ENCODE peak calls at places on chromosomes 13 and 19, in seven cellular contexts. W is tibial artery, T is gastrocnemius medialis, C is upper lobe of right lung, K is heart right ventricle, U is neural progenitor cell, G is MG63. Z is an unnamed sample.

GRCh38 chr19:19409235-19410030 is 4.0 kb downstream of the GATAD2A start:
- DNase-seq in G (no peak), T (no peak), C (no peak), K (no peak), U (peak; percentile 19), W (no peak), Z (no peak)

GRCh38 chr13:113651511-113652403 is 6.2 kb downstream of the ATP4B start:
- DNase-seq in W (peak; percentile 12), K (no peak), T (no peak), G (no peak), C (peak; percentile 63), U (no peak), Z (peak; percentile 47)

GRCh38 chr13:33761744-33762143 is 56.2 kb upstream of the RFC3 start:
- DNase-seq in C (no peak), U (peak; percentile 26), T (no peak), K (no peak), G (no peak), W (no peak), Z (no peak)

GRCh38 chr19:10517361-10517759 is at the start of gene S1PR5:
- DNase-seq in U (peak; percentile 54), K (peak; percentile 21), T (no peak), W (no peak), C (peak; percentile 71), G (peak; percentile 28), Z (no peak)

GRCh38 chr19:8329993-8330392 is 8.7 kb downstream of the RPS28 start:
- DNase-seq in C (no peak), W (no peak), T (no peak), K (no peak), G (no peak), U (no peak), Z (peak; percentile 8)

GRCh38 chr19:31503211-31503610 is 154.0 kb upstream of the TSHZ3 start:
- DNase-seq in T (no peak), K (no peak), W (no peak), G (no peak), U (no peak), C (no peak), Z (no peak)

GRCh38 chr13:24165746-24166145 is 5.2 kb downstream of the SPATA13 start:
- DNase-seq in C (no peak), W (no peak), U (no peak), G (no peak), K (no peak), T (no peak), Z (no peak)

GRCh38 chr13:57704031-57704430 is 72.5 kb downstream of the PCDH17 start:
- DNase-seq in K (no peak), U (no peak), G (no peak), W (no peak), T (no peak), C (no peak), Z (no peak)

GRCh38 chr13:101025519-101025918 is 350.9 kb upstream of the TMTC4 start:
- DNase-seq in K (no peak), G (no peak), U (peak; percentile 44), T (no peak), W (no peak), C (no peak), Z (no peak)

GRCh38 chr19:4877753-4878490 is 10.5 kb upstream of the PLIN3 start:
- DNase-seq in C (no peak), G (no peak), K (peak; percentile 57), W (peak; percentile 42), U (peak; percentile 66), T (peak; percentile 80), Z (peak; percentile 94)

GRCh38 chr13:76153239-76153638 is 517.1 kb downstream of the LMO7 start:
- DNase-seq in C (no peak), W (no peak), U (no peak), K (no peak), T (no peak), G (no peak), Z (no peak)

GRCh38 chr19:49407079-49407478 is 16.2 kb downstream of the PTH2 start:
- DNase-seq in G (no peak), T (no peak), K (no peak), U (no peak), C (no peak), W (no peak), Z (no peak)

GRCh38 chr19:30686252-30686762 is 314.1 kb downstream of the ZNF536 start:
- DNase-seq in K (no peak), U (no peak), T (no peak), C (no peak), G (no peak), W (no peak), Z (no peak)

GRCh38 chr19:7415163-7415856 is 66.6 kb downstream of the ARHGEF18 start:
- DNase-seq in W (no peak), C (peak; percentile 83), G (peak; percentile 25), T (no peak), U (no peak), K (no peak), Z (no peak)

GRCh38 chr19:28170066-28170465 is 1042.9 kb downstream of the UQCRFS1 start:
- DNase-seq in W (no peak), U (peak; percentile 10), K (no peak), T (no peak), G (no peak), C (no peak), Z (no peak)

GRCh38 chr13:114140131-114140908 is 7.9 kb upstream of the RASA3 start:
- DNase-seq in W (no peak), K (no peak), C (no peak), G (no peak), U (no peak), T (no peak), Z (no peak)

GRCh38 chr13:51832471-51833152 is 12.4 kb downstream of the TMEM272 start:
- DNase-seq in U (peak; percentile 48), G (peak; percentile 30), K (no peak), W (peak; percentile 49), T (peak; percentile 26), C (no peak), Z (no peak)

GRCh38 chr19:13087795-13088537 is 14.7 kb downstream of the LYL1 start:
- DNase-seq in T (no peak), W (no peak), U (no peak), K (no peak), C (no peak), G (no peak), Z (no peak)

GRCh38 chr19:16078759-16079707 is 2.7 kb downstream of the TPM4 start:
- DNase-seq in G (peak; percentile 97), K (no peak), U (peak; percentile 36), C (peak; percentile 60), T (peak; percentile 36), W (peak; percentile 87), Z (peak; percentile 66)

GRCh38 chr13:28316129-28316528 is 177.8 kb downstream of the PAN3 start:
- DNase-seq in W (no peak), K (no peak), T (no peak), G (no peak), U (peak; percentile 36), C (no peak), Z (no peak)

GRCh38 chr13:51495300-51495699 is 42.5 kb upstream of the INTS6 start:
- DNase-seq in T (no peak), K (no peak), G (no peak), U (no peak), W (no peak), C (no peak), Z (no peak)

GRCh38 chr19:17431417-17431816 is 11.6 kb downstream of the MVB12A start:
- DNase-seq in U (no peak), K (no peak), C (no peak), T (no peak), W (no peak), G (no peak), Z (no peak)

GRCh38 chr19:10113964-10114650 is 2.6 kb downstream of the P2RY11 start:
- DNase-seq in W (no peak), K (no peak), T (no peak), C (no peak), U (no peak), G (peak; percentile 48), Z (peak; percentile 53)

GRCh38 chr13:102798653-102799543 is at the start of the genes BIVM and POGLUT2:
- DNase-seq in G (peak; percentile 92), T (peak; percentile 86), U (peak; percentile 95), K (peak; percentile 88), W (peak; percentile 92), C (peak; percentile 95), Z (peak; percentile 91)

DNA sequence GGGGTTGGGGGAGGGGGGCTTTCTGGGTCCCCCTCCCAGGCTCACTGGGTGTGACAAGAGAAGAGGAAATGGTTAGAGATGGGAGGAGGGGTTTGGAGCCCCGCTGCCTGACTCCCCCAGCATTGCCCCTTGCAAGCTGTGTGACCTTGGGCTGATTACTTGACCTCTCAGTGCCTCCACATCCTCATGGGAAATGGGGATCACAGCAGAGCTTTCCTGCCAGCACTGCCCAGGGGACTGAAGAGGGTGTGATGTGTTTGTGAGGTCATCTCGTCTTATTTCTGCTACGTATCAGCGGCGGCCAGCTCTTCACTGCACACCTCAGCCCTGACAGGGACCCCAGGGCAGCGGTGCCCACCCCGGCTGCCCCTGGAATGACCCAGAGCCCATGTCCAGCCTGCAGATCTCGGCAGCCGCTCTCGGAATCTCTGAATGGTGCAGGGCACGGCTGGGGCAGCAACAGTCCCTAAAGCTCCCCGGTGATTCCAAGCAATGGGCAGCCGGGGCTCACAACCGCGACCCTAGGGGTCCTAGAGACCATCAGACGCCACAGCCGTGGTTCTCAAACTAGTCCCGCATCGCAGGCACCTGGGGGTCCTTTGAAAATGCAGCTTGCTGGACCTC is 8.4 kb downstream of the PNMA8B start:
- DNase-seq in U (no peak), K (no peak), G (no peak), W (no peak), C (no peak), T (no peak), Z (no peak)
- H3K4me3 ChIP-seq in U (peak overlapping the region; percentile 49), K (peak overlapping the region; percentile 50), G (no peak overlapping the region), W (peak overlapping the region; percentile 43), C (peak overlapping the region; percentile 29), T (peak overlapping the region; percentile 30), Z (peak overlapping the region; percentile 53)

GRCh38 chr19:35396240-35396885 is 25.5 kb downstream of the GPR42 start:
- DNase-seq in C (no peak), T (no peak), W (no peak), K (no peak), G (no peak), U (no peak), Z (no peak)
- H3K9me3 ChIP-seq in C (no peaks in the 10 kb centered on the region), T (no peaks in the 10 kb centered on the region), W (no peaks in the 10 kb centered on the region), K (no peaks in the 10 kb centered on the region), G (no peaks in the 10 kb centered on the region), U (no peaks in the 10 kb centered on the region), Z (no peaks in the 10 kb centered on the region)

DNA sequence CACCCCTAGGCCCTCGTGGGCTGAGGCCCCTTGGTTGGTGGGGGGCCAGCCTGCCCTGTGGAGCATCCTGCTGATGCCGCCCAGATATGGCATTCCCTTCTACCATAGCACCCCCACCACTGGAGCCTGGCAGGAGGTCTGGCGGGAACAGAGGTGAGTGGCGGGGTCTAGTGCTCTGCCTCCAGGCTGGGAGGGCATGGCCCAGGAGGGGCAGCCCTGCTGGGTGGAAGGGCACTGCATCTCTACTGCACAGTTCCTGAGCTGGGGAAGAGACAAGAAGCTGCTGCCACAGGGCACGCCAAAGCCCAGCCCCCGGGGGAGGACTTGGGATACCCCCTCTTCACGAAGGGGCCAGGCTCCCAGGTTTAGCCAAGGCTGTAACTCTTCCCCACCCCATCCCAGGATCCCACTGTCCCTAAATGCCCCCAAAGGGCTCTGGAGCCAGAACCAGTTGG is 2.4 kb upstream of the KMT2B start:
- DNase-seq in U (no peak), G (no peak), T (no peak), C (no peak), W (no peak), K (no peak), Z (no peak)
- H3K4me3 ChIP-seq in U (peak overlapping the region; percentile 58), G (peak overlapping the region; percentile 89), T (no peak overlapping the region), C (no peak overlapping the region), W (peak overlapping the region; percentile 64), K (no peak overlapping the region), Z (peak overlapping the region; percentile 90)

GRCh38 chr19:57686727-57687126 is 5.0 kb downstream of the ZNF551 start:
- DNase-seq in K (no peak), T (no peak), W (no peak), C (no peak), G (no peak), U (no peak), Z (no peak)
- H3K9me3 ChIP-seq in K (peaks cover 84% of the 10 kb centered on the region), T (peaks cover 77% of the 10 kb centered on the region), W (peaks cover 18% of the 10 kb centered on the region), C (peaks cover 84% of the 10 kb centered on the region), G (peaks cover 87% of the 10 kb centered on the region), U (peaks cover 57% of the 10 kb centered on the region), Z (peaks cover 83% of the 10 kb centered on the region)